ENCODE peak calls at places on chromosome 19, in seven cellular contexts. A is Caco-2; O is fibroblast of lung; H is neural progenitor cell; Z is ovary; M is naive thymus-derived CD4-positive, alpha-beta T cell; J is BE2C. I is an unnamed sample. For H3K36me3, H3K4me1 and H3K27me3, the result is how much of the 10 kb centered on the place peaks cover.

GRCh38 chr19:11798391-11799296 is at the start of gene ZNF491:
- DNase-seq in A (peak), O (peak), H (peak), Z (peak), M (peak), J (peak), I (peak)

GRCh38 chr19:21850636-21851255 is 14.8 kb upstream of the ZNF43 start:
- DNase-seq in A (no peak), O (peak), H (no peak), Z (no peak), M (no peak), J (no peak), I (no peak)

GRCh38 chr19:54436031-54436523 is 12.9 kb upstream of the LENG8 start:
- DNase-seq in A (no peak), O (no peak), H (peak), Z (peak), M (peak), J (no peak), I (no peak)

GRCh38 chr19:51359294-51359693 is 6.9 kb downstream of the ETFB start:
- DNase-seq in A (no peak), O (peak), H (no peak), Z (no peak), M (no peak), J (no peak), I (no peak)

GRCh38 chr19:13441810-13442512 is 64.3 kb downstream of the CACNA1A start:
- DNase-seq in A (peak), O (peak), H (peak), Z (no peak), M (no peak), J (no peak), I (peak)

GRCh38 chr19:21492932-21493906 is 12.2 kb upstream of the ZNF429 start:
- DNase-seq in A (no peak), O (no peak), H (no peak), Z (no peak), M (no peak), J (no peak), I (no peak)

GRCh38 chr19:18479964-18480723 is 41.7 kb downstream of the ELL start:
- DNase-seq in A (no peak), O (peak), H (no peak), Z (peak), M (no peak), J (no peak), I (no peak)

GRCh38 chr19:19361075-19361594 is 40.5 kb downstream of the MAU2 start:
- DNase-seq in A (peak), O (peak), H (peak), Z (peak), M (peak), J (peak), I (peak)

GRCh38 chr19:54096642-54097106 is 3.9 kb downstream of the OSCAR start:
- DNase-seq in A (peak), O (peak), H (peak), Z (no peak), M (no peak), J (no peak), I (peak)

GRCh38 chr19:13796301-13797057 is 1.2 kb downstream of the ZSWIM4 start:
- DNase-seq in A (no peak), O (peak), H (peak), Z (peak), M (no peak), J (no peak), I (no peak)

GRCh38 chr19:2062770-2063169 is 11.7 kb upstream of the MKNK2 start:
- DNase-seq in A (no peak), O (no peak), H (no peak), Z (no peak), M (no peak), J (no peak), I (no peak)

GRCh38 chr19:36750066-36750691 is 22.4 kb downstream of the ZNF850 start:
- DNase-seq in A (no peak), O (no peak), H (no peak), Z (no peak), M (no peak), J (no peak), I (no peak)
- H3K36me3 ChIP-seq in A (under half), O (under half), H (half or more), Z (under half), M (half or more), J (half or more), I (under half)

GRCh38 chr19:6064703-6065073 is 45.6 kb downstream of the RFX2 start:
- DNase-seq in A (no peak), O (no peak), H (no peak), Z (no peak), M (no peak), J (no peak), I (no peak)
- H3K4me1 ChIP-seq in A (under half), O (under half), H (under half), Z (under half), M (under half), J (under half), I (under half)

DNA sequence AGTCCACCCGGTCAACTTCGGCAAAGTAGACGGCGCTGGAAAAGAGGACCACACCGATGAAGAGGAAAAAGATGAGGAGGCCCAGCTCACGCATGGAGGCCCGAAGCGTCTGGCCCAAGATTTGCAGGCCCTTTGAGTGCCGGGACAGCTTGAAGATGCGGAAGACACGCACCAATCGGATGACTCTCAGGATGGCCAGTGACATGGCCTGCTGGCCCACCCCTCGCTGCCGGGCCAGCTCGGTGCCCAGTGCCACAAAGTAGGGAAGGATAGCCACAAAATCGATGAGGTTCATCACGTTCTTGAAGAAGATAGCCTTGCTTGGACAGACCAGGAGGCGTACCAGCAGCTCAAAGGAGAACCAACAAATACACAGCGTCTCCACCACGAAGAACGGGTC is 2.1 kb downstream of the KCNA7 start:
- DNase-seq in A (no peak), O (no peak), H (no peak), Z (no peak), M (no peak), J (no peak), I (no peak)
- H3K27me3 ChIP-seq in A (under half), O (under half), H (half or more), Z (under half), M (under half), J (under half), I (under half)

DNA sequence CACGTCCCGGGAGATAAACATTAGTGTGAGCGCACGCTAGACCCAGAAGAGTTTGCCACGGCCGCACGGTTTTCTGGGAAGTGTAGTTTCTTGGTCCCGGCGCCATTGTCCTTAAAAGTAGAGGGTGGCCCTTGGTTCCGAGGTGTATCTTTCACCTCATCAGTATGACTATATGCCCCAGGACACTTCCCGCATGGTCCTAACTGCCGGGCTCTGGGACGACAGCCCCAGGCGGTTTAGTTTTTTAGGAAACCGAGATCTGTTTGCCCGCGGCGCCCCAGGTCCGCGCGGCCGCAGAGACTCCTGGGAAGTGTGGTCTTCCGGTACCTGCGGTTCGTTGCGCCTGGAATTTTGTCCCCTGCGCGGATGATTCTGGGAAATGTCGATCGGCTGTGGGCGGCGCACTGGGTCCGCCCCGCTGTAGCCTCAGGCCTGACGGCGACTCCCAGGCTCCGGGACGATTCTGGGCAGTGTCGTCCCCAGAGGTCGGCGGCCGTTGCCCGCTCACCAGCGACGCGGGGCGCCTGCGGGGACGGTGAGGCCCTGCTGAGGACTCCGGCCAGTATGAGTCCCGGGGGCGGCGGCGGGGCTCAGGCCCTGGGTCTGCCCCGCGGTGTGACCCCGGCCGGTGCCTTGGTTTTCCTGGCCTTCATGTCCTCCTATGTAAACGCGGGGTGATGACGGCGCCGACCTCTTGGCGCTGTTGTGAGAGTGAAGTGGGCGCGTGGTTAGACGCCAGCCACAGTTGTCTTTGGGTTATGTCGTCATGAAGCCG is at the start of gene ZNF181:
- DNase-seq in A (peak), O (peak), H (peak), Z (peak), M (peak), J (peak), I (peak)
- H3K36me3 ChIP-seq in A (under half), O (under half), H (under half), Z (under half), M (under half), J (under half), I (under half)

DNA sequence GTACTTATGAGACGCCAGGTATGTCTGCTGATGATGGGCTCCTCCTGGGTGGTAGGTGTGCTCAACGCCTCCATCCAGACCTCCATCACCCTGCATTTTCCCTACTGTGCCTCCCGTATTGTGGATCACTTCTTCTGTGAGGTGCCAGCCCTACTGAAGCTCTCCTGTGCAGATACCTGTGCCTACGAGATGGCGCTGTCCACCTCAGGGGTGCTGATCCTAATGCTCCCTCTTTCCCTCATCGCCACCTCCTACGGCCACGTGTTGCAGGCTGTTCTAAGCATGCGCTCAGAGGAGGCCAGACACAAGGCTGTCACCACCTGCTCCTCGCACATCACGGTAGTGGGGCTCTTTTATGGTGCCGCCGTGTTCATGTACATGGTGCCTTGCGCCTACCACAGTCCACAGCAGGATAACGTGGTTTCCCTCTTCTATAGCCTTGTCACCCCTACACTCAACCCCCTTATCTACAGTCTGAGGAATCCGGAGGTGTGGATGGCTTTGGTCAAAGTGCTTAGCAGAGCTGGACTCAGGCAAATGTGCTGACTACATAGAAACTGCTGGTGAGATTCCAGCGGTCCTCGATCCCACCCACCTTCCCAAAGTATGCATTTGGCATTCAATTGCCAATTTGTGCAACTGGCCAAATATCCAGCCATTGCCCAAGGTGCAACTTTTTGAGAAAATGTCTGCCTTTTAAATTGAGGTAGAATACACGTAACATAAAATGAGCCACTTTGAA is 10.2 kb downstream of the OR2Z1 start:
- DNase-seq in A (peak), O (no peak), H (peak), Z (no peak), M (no peak), J (no peak), I (no peak)
- H3K4me1 ChIP-seq in A (under half), O (under half), H (under half), Z (under half), M (under half), J (under half), I (under half)

GRCh38 chr19:3122512-3122870 is 13.3 kb upstream of the GNA15 start:
- DNase-seq in A (no peak), O (no peak), H (no peak), Z (no peak), M (no peak), J (no peak), I (no peak)

GRCh38 chr19:3120611-3121231 is 15.1 kb upstream of the GNA15 start:
- DNase-seq in A (no peak), O (no peak), H (no peak), Z (no peak), M (no peak), J (no peak), I (no peak)

GRCh38 chr19:3121396-3121795 is 14.4 kb upstream of the GNA15 start:
- DNase-seq in A (no peak), O (no peak), H (no peak), Z (no peak), M (no peak), J (no peak), I (no peak)

GRCh38 chr19:3123088-3123721 is 12.6 kb upstream of the GNA15 start:
- DNase-seq in A (no peak), O (no peak), H (no peak), Z (peak), M (no peak), J (no peak), I (no peak)

DNA sequence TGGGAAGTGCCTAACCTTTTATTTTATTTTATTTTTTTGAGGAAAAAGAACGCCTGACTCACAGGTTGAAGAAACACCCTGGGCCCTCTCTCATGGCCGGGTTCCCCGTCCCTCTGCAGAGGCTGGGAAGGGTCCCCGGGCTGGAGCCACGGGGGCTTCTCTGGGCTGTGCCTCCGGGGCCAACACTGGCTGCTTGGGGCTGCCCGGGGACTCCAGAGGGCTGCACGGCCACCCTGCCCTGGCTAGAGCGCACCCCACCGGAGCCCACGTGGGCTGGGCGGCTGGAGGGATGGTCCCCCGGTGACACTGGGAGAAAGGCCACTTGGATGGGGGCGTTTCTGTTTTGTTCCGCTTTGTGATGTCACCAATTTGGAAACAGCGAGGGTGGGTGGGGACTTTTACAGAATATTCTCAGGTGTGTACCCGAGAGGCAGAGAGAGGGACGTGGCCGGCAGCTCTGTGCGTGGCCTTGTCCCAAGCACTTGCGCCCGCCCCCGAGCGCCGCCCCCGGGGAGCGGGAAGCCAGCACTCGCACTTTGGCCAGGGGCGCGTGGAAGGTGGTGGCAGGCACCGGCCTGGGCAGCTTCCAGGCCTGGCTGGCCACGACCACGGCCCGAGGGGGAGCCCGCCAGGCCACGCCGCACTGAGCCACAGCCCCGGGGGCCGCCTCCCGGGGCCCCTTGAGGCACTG is 13.9 kb upstream of the GNA15 start:
- DNase-seq in A (no peak), O (no peak), H (no peak), Z (no peak), M (no peak), J (no peak), I (no peak)
- H3K27me3 ChIP-seq in A (under half), O (under half), H (under half), Z (under half), M (under half), J (under half), I (under half)

DNA sequence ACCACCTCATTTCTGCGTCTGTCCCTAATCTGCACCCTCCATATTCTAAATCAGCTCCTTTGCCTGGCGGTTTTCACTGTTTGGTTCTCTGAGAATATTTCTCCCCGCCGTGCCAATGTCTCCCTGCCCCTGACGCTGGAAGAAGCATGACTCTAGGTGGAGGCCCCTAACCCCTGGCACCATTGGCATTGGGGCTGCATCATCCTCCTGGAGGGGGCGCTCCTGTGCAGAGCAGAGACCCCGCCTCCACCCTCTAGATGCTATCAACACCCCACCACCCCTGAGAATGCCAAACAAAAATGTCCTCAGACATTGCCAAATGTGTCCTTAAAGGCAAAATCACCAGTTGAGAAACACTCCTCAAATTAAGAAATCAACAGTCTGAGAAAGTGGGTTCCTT is 6.5 kb downstream of the ZSCAN5B start:
- DNase-seq in A (no peak), O (no peak), H (no peak), Z (no peak), M (no peak), J (no peak), I (no peak)
- H3K36me3 ChIP-seq in A (under half), O (under half), H (under half), Z (under half), M (under half), J (under half), I (under half)

GRCh38 chr19:15251010-15251748 is 18.9 kb upstream of the EPHX3 start:
- DNase-seq in A (no peak), O (peak), H (no peak), Z (no peak), M (no peak), J (no peak), I (no peak)
- H3K4me1 ChIP-seq in A (under half), O (half or more), H (under half), Z (under half), M (under half), J (under half), I (under half)

GRCh38 chr19:47719047-47719885 is 6.0 kb downstream of the EHD2 start:
- DNase-seq in A (no peak), O (peak), H (no peak), Z (peak), M (no peak), J (peak), I (no peak)
- H3K27me3 ChIP-seq in A (under half), O (under half), H (under half), Z (under half), M (under half), J (under half), I (under half)

GRCh38 chr19:29060833-29061364 is 152.1 kb downstream of the UQCRFS1 start:
- DNase-seq in A (no peak), O (no peak), H (no peak), Z (no peak), M (no peak), J (no peak), I (no peak)
- H3K36me3 ChIP-seq in A (under half), O (under half), H (under half), Z (under half), M (under half), J (under half), I (under half)

I was measured in CD8-positive, alpha-beta memory T cell.